ENCODE peak calls at places on chromosomes 4 and X, in eight cellular contexts. A is dermis blood vessel endothelial cell, D is NCI-H748 treated with DMSO at 0.1 percent for 48 hours, L is EL, Y is T-cell, I is NCI-H1092 treated with DMSO at 0.1 percent for 48 hours, W is heart left ventricle, G is stomach. Z is an unnamed sample.

GRCh38 chr4:55510685-55511084 is 36.0 kb downstream of the CLOCK start:
- DNase-seq in W (no peak), I (no peak), L (no peak), A (no peak), G (no peak), D (no peak), Y (no peak), Z (no peak)

GRCh38 chr4:83258463-83258862 is 26.1 kb downstream of the COQ2 start:
- DNase-seq in G (no peak), L (no peak), Y (no peak), D (no peak), I (no peak), W (no peak), A (no peak), Z (no peak)

GRCh38 chr4:5892321-5893012 is 419 bp downstream of the CRMP1 start:
- DNase-seq in G (no peak), D (no peak), I (peak; percentile 60), Y (no peak), W (no peak), A (no peak), L (no peak), Z (no peak)

GRCh38 chr4:15930314-15930713 is 8.2 kb downstream of the FGFBP1 start:
- DNase-seq in A (no peak), G (no peak), W (no peak), Y (no peak), L (no peak), D (no peak), I (no peak), Z (no peak)

GRCh38 chr4:83212041-83212851 is 72.4 kb downstream of the COQ2 start:
- DNase-seq in L (no peak), D (no peak), G (peak; percentile 65), Y (peak; percentile 75), I (no peak), A (no peak), W (no peak), Z (no peak)

GRCh38 chr4:616911-617643 is 8.3 kb upstream of the PDE6B start:
- DNase-seq in A (no peak), D (no peak), W (no peak), Y (no peak), I (no peak), G (no peak), L (no peak), Z (no peak)

GRCh38 chr4:105060628-105061027 is 86.0 kb upstream of the TET2 start:
- DNase-seq in D (no peak), G (no peak), A (no peak), I (no peak), W (no peak), L (peak; percentile 13), Y (no peak), Z (peak; percentile 42)

GRCh38 chr4:128571747-128572146 is 237.8 kb upstream of the JADE1 start:
- DNase-seq in A (peak; percentile 94), L (peak; percentile 96), D (no peak), G (no peak), I (no peak), Y (no peak), W (peak; percentile 43), Z (peak; percentile 90)

GRCh38 chrX:33183366-33183765 is 28.0 kb downstream of the DMD start:
- DNase-seq in D (no peak), G (peak; percentile 33), A (no peak), W (peak; percentile 47), Y (no peak), I (no peak), L (no peak), Z (peak; percentile 2)

GRCh38 chrX:21509912-21510311 is 135.7 kb downstream of the CNKSR2 start:
- DNase-seq in L (peak; percentile 0), W (no peak), Y (no peak), G (no peak), A (peak; percentile 59), I (peak; percentile 34), D (no peak), Z (no peak)

GRCh38 chr4:2648159-2648814 is 107.8 kb downstream of the TNIP2 start:
- DNase-seq in D (no peak), G (no peak), W (no peak), Y (no peak), L (no peak), A (no peak), I (no peak), Z (no peak)

GRCh38 chr4:164937576-164938270 is 39.7 kb downstream of the TRIM61 start:
- DNase-seq in G (no peak), W (no peak), A (no peak), L (no peak), D (no peak), Y (no peak), I (no peak), Z (no peak)

GRCh38 chrX:111823068-111823467 is 52.9 kb upstream of the TRPC5OS start:
- DNase-seq in Y (no peak), D (no peak), I (peak; percentile 38), L (no peak), W (no peak), A (no peak), G (no peak), Z (no peak)

GRCh38 chr4:2265113-2266110 is 3.5 kb upstream of the MXD4 start:
- DNase-seq in A (no peak), W (no peak), G (no peak), D (no peak), Y (no peak), I (no peak), L (no peak), Z (no peak)

GRCh38 chr4:108118505-108118904 is 50.2 kb downstream of the LEF1 start:
- DNase-seq in W (no peak), G (no peak), D (peak; percentile 87), L (no peak), A (no peak), Y (peak; percentile 25), I (peak; percentile 34), Z (peak; percentile 14)

GRCh38 chr4:101977096-101977495 is 186.6 kb downstream of the BANK1 start:
- DNase-seq in L (peak; percentile 97), W (no peak), D (no peak), I (no peak), Y (no peak), A (peak; percentile 94), G (no peak), Z (peak; percentile 92)

GRCh38 chrX:1673337-1673736 is 58.5 kb downstream of the ASMT start:
- DNase-seq in I (no peak), L (peak; percentile 27), W (no peak), A (peak; percentile 73), Y (peak; percentile 28), G (no peak), D (no peak), Z (peak; percentile 39)

GRCh38 chr4:188305690-188306089 is 166.4 kb downstream of the TRIML1 start:
- DNase-seq in L (no peak), G (no peak), Y (no peak), D (no peak), I (no peak), A (no peak), W (no peak), Z (no peak)

GRCh38 chr4:177448850-177449249 is 6.6 kb upstream of the AGA start:
- DNase-seq in Y (no peak), D (no peak), L (peak; percentile 82), W (no peak), G (no peak), A (no peak), I (no peak), Z (peak; percentile 45)

GRCh38 chrX:71366674-71367256 is 608 bp downstream of the TAF1 start:
- DNase-seq in I (no peak), G (no peak), Y (peak; percentile 13), D (no peak), W (peak; percentile 15), A (peak; percentile 57), L (peak; percentile 12), Z (peak; percentile 8)